ENCODE peak calls at places on chromosome X, in six cellular contexts. One of them, this sample, is unnamed. For H3K9me3, the result is how much of the 10 kb centered on the place peaks cover.

GRCh38 chrX:102154218-102154860 is 1.4 kb downstream of the BEX5 start:
- DNase-seq in DND-41: no peak
- DNase-seq in ovary: no peak
- DNase-seq in mucosa of descending colon: peak
- DNase-seq in Peyer's patch: no peak
- DNase-seq in tibial artery: no peak
- DNase-seq in this sample: no peak

GRCh38 chrX:9342581-9343051 is 122.2 kb upstream of the TBL1X start:
- DNase-seq in DND-41: peak
- DNase-seq in ovary: peak
- DNase-seq in mucosa of descending colon: peak
- DNase-seq in Peyer's patch: peak
- DNase-seq in tibial artery: peak
- DNase-seq in this sample: peak

GRCh38 chrX:14529288-14529989 is at the start of gene GLRA2:
- DNase-seq in DND-41: peak
- DNase-seq in ovary: no peak
- DNase-seq in mucosa of descending colon: peak
- DNase-seq in Peyer's patch: no peak
- DNase-seq in tibial artery: no peak
- DNase-seq in this sample: peak

GRCh38 chrX:136259543-136259942 is 8.3 kb upstream of the MAP7D3 start:
- DNase-seq in DND-41: peak
- DNase-seq in ovary: no peak
- DNase-seq in mucosa of descending colon: no peak
- DNase-seq in Peyer's patch: no peak
- DNase-seq in tibial artery: peak
- DNase-seq in this sample: no peak

GRCh38 chrX:43745938-43746721 is 90.0 kb downstream of the MAOA start:
- DNase-seq in DND-41: no peak
- DNase-seq in ovary: no peak
- DNase-seq in mucosa of descending colon: no peak
- DNase-seq in Peyer's patch: no peak
- DNase-seq in tibial artery: no peak
- DNase-seq in this sample: no peak

GRCh38 chrX:69079278-69079677 is 86.0 kb downstream of the PJA1 start:
- DNase-seq in DND-41: no peak
- DNase-seq in ovary: no peak
- DNase-seq in mucosa of descending colon: no peak
- DNase-seq in Peyer's patch: no peak
- DNase-seq in tibial artery: no peak
- DNase-seq in this sample: no peak

GRCh38 chrX:103608305-103608963 is 671 bp downstream of the TCEAL3 start:
- DNase-seq in DND-41: no peak
- DNase-seq in ovary: peak
- DNase-seq in mucosa of descending colon: no peak
- DNase-seq in Peyer's patch: no peak
- DNase-seq in tibial artery: no peak
- DNase-seq in this sample: no peak

GRCh38 chrX:126557151-126557550 is 4.5 kb upstream of the DCAF12L1 start:
- DNase-seq in DND-41: no peak
- DNase-seq in ovary: no peak
- DNase-seq in mucosa of descending colon: no peak
- DNase-seq in Peyer's patch: no peak
- DNase-seq in tibial artery: no peak
- DNase-seq in this sample: no peak

GRCh38 chrX:65668362-65669310 is 1.2 kb downstream of the MSN start:
- DNase-seq in DND-41: peak
- DNase-seq in ovary: peak
- DNase-seq in mucosa of descending colon: peak
- DNase-seq in Peyer's patch: peak
- DNase-seq in tibial artery: peak
- DNase-seq in this sample: no peak

GRCh38 chrX:140393507-140393906 is 111.4 kb downstream of the SOX3 start:
- DNase-seq in DND-41: no peak
- DNase-seq in ovary: no peak
- DNase-seq in mucosa of descending colon: no peak
- DNase-seq in Peyer's patch: no peak
- DNase-seq in tibial artery: no peak
- DNase-seq in this sample: no peak

GRCh38 chrX:152641996-152642395 is 4.3 kb downstream of the GABRQ start:
- DNase-seq in DND-41: no peak
- DNase-seq in ovary: no peak
- DNase-seq in mucosa of descending colon: no peak
- DNase-seq in Peyer's patch: no peak
- DNase-seq in tibial artery: no peak
- DNase-seq in this sample: peak

GRCh38 chrX:119541188-119541587 is 24.0 kb downstream of the STEEP1 start:
- DNase-seq in DND-41: no peak
- DNase-seq in ovary: no peak
- DNase-seq in mucosa of descending colon: no peak
- DNase-seq in Peyer's patch: no peak
- DNase-seq in tibial artery: no peak
- DNase-seq in this sample: no peak

GRCh38 chrX:154776753-154777152 is 14.1 kb downstream of the DKC1 start:
- DNase-seq in DND-41: no peak
- DNase-seq in ovary: no peak
- DNase-seq in mucosa of descending colon: no peak
- DNase-seq in Peyer's patch: no peak
- DNase-seq in tibial artery: no peak
- DNase-seq in this sample: no peak
- H3K9me3 ChIP-seq in DND-41: under half
- H3K9me3 ChIP-seq in ovary: under half
- H3K9me3 ChIP-seq in mucosa of descending colon: under half
- H3K9me3 ChIP-seq in Peyer's patch: under half
- H3K9me3 ChIP-seq in tibial artery: under half
- H3K9me3 ChIP-seq in this sample: under half

GRCh38 chrX:41293269-41293668 is 40.7 kb upstream of the DDX3X start:
- DNase-seq in DND-41: no peak
- DNase-seq in ovary: no peak
- DNase-seq in mucosa of descending colon: no peak
- DNase-seq in Peyer's patch: no peak
- DNase-seq in tibial artery: no peak
- DNase-seq in this sample: no peak
- TF ChIP-seq CTCF in DND-41: peak
- TF ChIP-seq CTCF in ovary: no peak
- TF ChIP-seq CTCF in mucosa of descending colon: no peak
- TF ChIP-seq CTCF in Peyer's patch: no peak
- TF ChIP-seq CTCF in tibial artery: no peak
- TF ChIP-seq CTCF in this sample: no peak

GRCh38 chrX:2441466-2441865 is 59.3 kb downstream of the DHRSX start:
- DNase-seq in DND-41: no peak
- DNase-seq in ovary: no peak
- DNase-seq in mucosa of descending colon: no peak
- DNase-seq in Peyer's patch: no peak
- DNase-seq in tibial artery: no peak
- DNase-seq in this sample: no peak
- H3K9me3 ChIP-seq in DND-41: under half
- H3K9me3 ChIP-seq in ovary: under half
- H3K9me3 ChIP-seq in mucosa of descending colon: under half
- H3K9me3 ChIP-seq in Peyer's patch: under half
- H3K9me3 ChIP-seq in tibial artery: under half
- H3K9me3 ChIP-seq in this sample: under half

GRCh38 chrX:10401239-10401638 is 219.1 kb downstream of the MID1 start:
- DNase-seq in DND-41: no peak
- DNase-seq in ovary: no peak
- DNase-seq in mucosa of descending colon: no peak
- DNase-seq in Peyer's patch: no peak
- DNase-seq in tibial artery: no peak
- DNase-seq in this sample: no peak
- TF ChIP-seq CTCF in DND-41: no peak
- TF ChIP-seq CTCF in ovary: no peak
- TF ChIP-seq CTCF in mucosa of descending colon: no peak
- TF ChIP-seq CTCF in Peyer's patch: no peak
- TF ChIP-seq CTCF in tibial artery: no peak
- TF ChIP-seq CTCF in this sample: no peak